ENCODE peak calls at places on chromosomes 11 and 22, in five cellular contexts. J, O, W, Y and S are unnamed samples.

GRCh38 chr11:104033134-104033533 is 3.3 kb upstream of the DDI1 start:
- DNase-seq in Y (no peak), O (no peak), W (no peak), J (no peak), S (no peak)

GRCh38 chr11:128469220-128469619 is 118.1 kb downstream of the ETS1 start:
- DNase-seq in Y (no peak), W (no peak), J (no peak), O (no peak), S (no peak)

GRCh38 chr11:78140392-78141077 is 1.1 kb upstream of the ALG8 start:
- DNase-seq in Y (no peak), J (no peak), O (no peak), W (no peak), S (no peak)

GRCh38 chr11:61768376-61769076 is 16.1 kb downstream of the MYRF start:
- DNase-seq in Y (no peak), O (no peak), W (no peak), J (no peak), S (no peak)

GRCh38 chr11:6099577-6099976 is 7.9 kb upstream of the OR56B4 start:
- DNase-seq in W (no peak), J (no peak), Y (no peak), O (no peak), S (no peak)

GRCh38 chr11:72758690-72759389 is 6.6 kb upstream of the ARAP1 start:
- DNase-seq in W (no peak), O (no peak), Y (peak; percentile 66), J (no peak), S (no peak)

GRCh38 chr22:19965771-19966709 is 24.4 kb upstream of the TXNRD2 start:
- DNase-seq in W (peak; percentile 16), J (no peak), Y (no peak), O (peak; percentile 51), S (no peak)

GRCh38 chr22:20530368-20531153 is 23.2 kb downstream of the MED15 start:
- DNase-seq in O (no peak), J (no peak), W (no peak), Y (peak; percentile 77), S (no peak)

GRCh38 chr22:41654322-41654721 is 33.2 kb downstream of the XRCC6 start:
- DNase-seq in W (no peak), O (no peak), J (no peak), Y (no peak), S (no peak)

GRCh38 chr22:25081409-25081824 is 118.2 kb upstream of the CRYBB3 start:
- DNase-seq in O (peak; percentile 9), J (no peak), Y (no peak), W (peak; percentile 34), S (no peak)

GRCh38 chr11:134524201-134524600 is 112.2 kb upstream of the B3GAT1 start:
- DNase-seq in W (no peak), J (no peak), O (no peak), Y (no peak), S (no peak)

GRCh38 chr11:77122576-77123212 is 5.4 kb upstream of the MYO7A start:
- DNase-seq in J (no peak), Y (no peak), O (no peak), W (no peak), S (no peak)

GRCh38 chr22:45995405-45996101 is 18.6 kb upstream of the WNT7B start:
- DNase-seq in J (no peak), Y (no peak), O (no peak), W (no peak), S (no peak)

GRCh38 chr22:38455063-38455529 is at the start of gene KCNJ4:
- DNase-seq in Y (no peak), O (no peak), W (no peak), J (no peak), S (no peak)

GRCh38 chr22:46035380-46035741 is 58.4 kb upstream of the WNT7B start:
- DNase-seq in J (no peak), Y (no peak), O (no peak), W (no peak), S (no peak)

GRCh38 chr11:71206186-71206585 is 46.2 kb downstream of the SHANK2 start:
- DNase-seq in O (no peak), J (no peak), W (no peak), Y (no peak), S (no peak)

GRCh38 chr11:6377902-6378694 is 12.2 kb upstream of the SMPD1 start:
- DNase-seq in W (no peak), Y (no peak), J (no peak), O (no peak), S (no peak)

GRCh38 chr11:69000831-69001245 is 12.2 kb downstream of the MRGPRF start:
- DNase-seq in Y (peak; percentile 13), W (peak; percentile 9), J (no peak), O (no peak), S (no peak)

GRCh38 chr11:79227732-79228416 is 213.0 kb downstream of the TENM4 start:
- DNase-seq in O (no peak), J (no peak), W (no peak), Y (no peak), S (no peak)

GRCh38 chr11:15192007-15192556 is 77.4 kb downstream of the INSC start:
- DNase-seq in W (no peak), Y (no peak), O (no peak), J (no peak), S (no peak)

GRCh38 chr11:76218449-76219206 is 12.3 kb upstream of the WNT11 start:
- DNase-seq in W (no peak), Y (no peak), J (no peak), O (no peak), S (no peak)

GRCh38 chr11:2375341-2375853 is 1.7 kb upstream of the CD81 start:
- DNase-seq in J (no peak), W (no peak), Y (no peak), O (no peak), S (no peak)

GRCh38 chr22:40436460-40437431 is 66.4 kb downstream of the SGSM3 start:
- DNase-seq in O (no peak), J (no peak), W (no peak), Y (peak; percentile 43), S (peak; percentile 31)

GRCh38 chr11:121099885-121100284 is 1.2 kb upstream of the TECTA start:
- DNase-seq in Y (no peak), O (no peak), W (no peak), J (no peak), S (no peak)

GRCh38 chr11:58912124-58912523 is 27.2 kb upstream of the GLYATL1 start:
- DNase-seq in O (no peak), W (no peak), Y (peak; percentile 76), J (no peak), S (no peak)